ENCODE peak calls at places on chromosomes 11 and 22, in four cellular contexts. One of them, this sample, is unnamed.
A peak's percentile ranks its signal among the peaks of the same experiment; 100 is the strongest.

GRCh38 chr11:65488273-65489058 is 10.4 kb upstream of the MALAT1 start:
- DNase-seq in stimulated activated CD4-positive, alpha-beta T cell treated with anti-CD3 and anti-CD28 coated beads, Interleukin-1b, Interleukin-23, amount 100 ng/mL, for 24 hours: no peak
- DNase-seq in posterior vena cava: peak; percentile 89
- DNase-seq in body of pancreas: peak; percentile 66
- DNase-seq in this sample: peak; percentile 95

GRCh38 chr11:70104419-70104818 is 26.3 kb downstream of the ANO1 start:
- DNase-seq in stimulated activated CD4-positive, alpha-beta T cell treated with anti-CD3 and anti-CD28 coated beads, Interleukin-1b, Interleukin-23, amount 100 ng/mL, for 24 hours: no peak
- DNase-seq in posterior vena cava: no peak
- DNase-seq in body of pancreas: no peak
- DNase-seq in this sample: no peak

GRCh38 chr11:23727821-23728220 is 769.0 kb upstream of the LUZP2 start:
- DNase-seq in posterior vena cava: no peak
- DNase-seq in body of pancreas: no peak
- DNase-seq in stimulated activated CD4-positive, alpha-beta T cell treated with anti-CD3 and anti-CD28 coated beads, Interleukin-1b, Interleukin-23, amount 100 ng/mL, for 24 hours: no peak
- DNase-seq in this sample: no peak

GRCh38 chr11:68164437-68164836 is 43.2 kb upstream of the CHKA start:
- DNase-seq in stimulated activated CD4-positive, alpha-beta T cell treated with anti-CD3 and anti-CD28 coated beads, Interleukin-1b, Interleukin-23, amount 100 ng/mL, for 24 hours: no peak
- DNase-seq in body of pancreas: no peak
- DNase-seq in posterior vena cava: no peak
- DNase-seq in this sample: no peak

GRCh38 chr11:17012712-17013547 is 1.3 kb downstream of the PLEKHA7 start:
- DNase-seq in stimulated activated CD4-positive, alpha-beta T cell treated with anti-CD3 and anti-CD28 coated beads, Interleukin-1b, Interleukin-23, amount 100 ng/mL, for 24 hours: no peak
- DNase-seq in posterior vena cava: no peak
- DNase-seq in body of pancreas: peak; percentile 88
- DNase-seq in this sample: peak; percentile 90

GRCh38 chr11:89184021-89184420 is 6.3 kb downstream of the TYR start:
- DNase-seq in body of pancreas: no peak
- DNase-seq in stimulated activated CD4-positive, alpha-beta T cell treated with anti-CD3 and anti-CD28 coated beads, Interleukin-1b, Interleukin-23, amount 100 ng/mL, for 24 hours: no peak
- DNase-seq in posterior vena cava: no peak
- DNase-seq in this sample: no peak

GRCh38 chr22:38614331-38615122 is 41.7 kb downstream of the FAM227A start:
- DNase-seq in body of pancreas: no peak
- DNase-seq in posterior vena cava: no peak
- DNase-seq in stimulated activated CD4-positive, alpha-beta T cell treated with anti-CD3 and anti-CD28 coated beads, Interleukin-1b, Interleukin-23, amount 100 ng/mL, for 24 hours: no peak
- DNase-seq in this sample: no peak

GRCh38 chr11:106585061-106585460 is 433.2 kb downstream of the GUCY1A2 start:
- DNase-seq in body of pancreas: no peak
- DNase-seq in posterior vena cava: no peak
- DNase-seq in stimulated activated CD4-positive, alpha-beta T cell treated with anti-CD3 and anti-CD28 coated beads, Interleukin-1b, Interleukin-23, amount 100 ng/mL, for 24 hours: no peak
- DNase-seq in this sample: peak; percentile 66

GRCh38 chr11:95324826-95325225 is 93.8 kb upstream of the SESN3 start:
- DNase-seq in body of pancreas: no peak
- DNase-seq in posterior vena cava: no peak
- DNase-seq in stimulated activated CD4-positive, alpha-beta T cell treated with anti-CD3 and anti-CD28 coated beads, Interleukin-1b, Interleukin-23, amount 100 ng/mL, for 24 hours: no peak
- DNase-seq in this sample: no peak

GRCh38 chr22:50276143-50276542 is 6.0 kb upstream of the MAPK11 start:
- DNase-seq in stimulated activated CD4-positive, alpha-beta T cell treated with anti-CD3 and anti-CD28 coated beads, Interleukin-1b, Interleukin-23, amount 100 ng/mL, for 24 hours: no peak
- DNase-seq in body of pancreas: peak; percentile 59
- DNase-seq in posterior vena cava: peak; percentile 90
- DNase-seq in this sample: no peak

GRCh38 chr11:122153746-122154145 is 37.7 kb upstream of the BLID start:
- DNase-seq in posterior vena cava: no peak
- DNase-seq in stimulated activated CD4-positive, alpha-beta T cell treated with anti-CD3 and anti-CD28 coated beads, Interleukin-1b, Interleukin-23, amount 100 ng/mL, for 24 hours: no peak
- DNase-seq in body of pancreas: no peak
- DNase-seq in this sample: no peak

GRCh38 chr22:26463688-26464087 is 19.9 kb downstream of the HPS4 start:
- DNase-seq in posterior vena cava: no peak
- DNase-seq in body of pancreas: no peak
- DNase-seq in stimulated activated CD4-positive, alpha-beta T cell treated with anti-CD3 and anti-CD28 coated beads, Interleukin-1b, Interleukin-23, amount 100 ng/mL, for 24 hours: no peak
- DNase-seq in this sample: no peak